ENCODE peak calls at places on chromosomes 3 and 15, in seven cellular contexts. T is NB4, I is neural progenitor cell, B is uterus, W is colonic mucosa, G is stomach, M is left lung. H is an unnamed sample.

GRCh38 chr3:35383719-35384555 is 255.4 kb upstream of the ARPP21 start:
- DNase-seq in T (no peak), I (peak; percentile 29), B (no peak), W (no peak), G (no peak), M (no peak), H (no peak)

GRCh38 chr15:42359990-42360389 is 689 bp downstream of the CAPN3 start:
- DNase-seq in T (no peak), I (no peak), B (no peak), W (no peak), G (no peak), M (no peak), H (no peak)

GRCh38 chr3:127761101-127761802 is 61.1 kb downstream of the MGLL start:
- DNase-seq in T (peak; percentile 58), I (no peak), B (no peak), W (no peak), G (no peak), M (peak; percentile 78), H (no peak)

GRCh38 chr3:50624634-50625033 is 7.7 kb downstream of the MAPKAPK3 start:
- DNase-seq in T (no peak), I (no peak), B (no peak), W (no peak), G (no peak), M (no peak), H (no peak)

GRCh38 chr3:181974198-181974597 is 262.5 kb downstream of the SOX2 start:
- DNase-seq in T (no peak), I (no peak), B (no peak), W (no peak), G (no peak), M (no peak), H (no peak)

GRCh38 chr3:152554980-152555379 is 280.0 kb upstream of the P2RY1 start:
- DNase-seq in T (no peak), I (no peak), B (no peak), W (no peak), G (no peak), M (no peak), H (no peak)

GRCh38 chr3:197487911-197488391 is 67.8 kb downstream of the BDH1 start:
- DNase-seq in T (no peak), I (no peak), B (no peak), W (no peak), G (no peak), M (no peak), H (no peak)

GRCh38 chr3:168094877-168095610 is 680 bp downstream of the GOLIM4 start:
- DNase-seq in T (peak; percentile 84), I (peak; percentile 82), B (peak; percentile 41), W (peak; percentile 71), G (peak; percentile 48), M (peak; percentile 76), H (peak; percentile 26)

GRCh38 chr3:9727743-9728142 is 3.8 kb upstream of the BRPF1 start:
- DNase-seq in T (peak; percentile 51), I (no peak), B (no peak), W (no peak), G (no peak), M (no peak), H (no peak)

GRCh38 chr3:38645601-38646000 is 3.9 kb downstream of the SCN5A start:
- DNase-seq in T (no peak), I (no peak), B (no peak), W (no peak), G (no peak), M (no peak), H (no peak)

GRCh38 chr3:189839576-189839975 is 208.4 kb downstream of the TP63 start:
- DNase-seq in T (peak; percentile 19), I (no peak), B (no peak), W (no peak), G (no peak), M (no peak), H (no peak)

GRCh38 chr15:67838789-67839332 is 984 bp downstream of the RNU6-1 start:
- DNase-seq in T (peak; percentile 72), I (peak; percentile 87), B (no peak), W (peak; percentile 62), G (peak; percentile 76), M (peak; percentile 76), H (no peak)

GRCh38 chr15:87213646-87214045 is 1042.9 kb downstream of the NTRK3 start:
- DNase-seq in T (no peak), I (peak; percentile 36), B (no peak), W (no peak), G (no peak), M (no peak), H (no peak)

GRCh38 chr3:59886790-59887189 is 837.0 kb upstream of the CFAP20DC start:
- DNase-seq in T (no peak), I (no peak), B (no peak), W (no peak), G (no peak), M (no peak), H (no peak)

GRCh38 chr3:59884409-59884808 is 834.6 kb upstream of the CFAP20DC start:
- DNase-seq in T (no peak), I (no peak), B (no peak), W (no peak), G (no peak), M (no peak), H (no peak)

GRCh38 chr3:59885907-59886400 is 836.1 kb upstream of the CFAP20DC start:
- DNase-seq in T (no peak), I (no peak), B (no peak), W (no peak), G (no peak), M (no peak), H (no peak)

GRCh38 chr3:59880717-59881116 is 830.9 kb upstream of the CFAP20DC start:
- DNase-seq in T (no peak), I (no peak), B (no peak), W (no peak), G (no peak), M (no peak), H (no peak)

DNA sequence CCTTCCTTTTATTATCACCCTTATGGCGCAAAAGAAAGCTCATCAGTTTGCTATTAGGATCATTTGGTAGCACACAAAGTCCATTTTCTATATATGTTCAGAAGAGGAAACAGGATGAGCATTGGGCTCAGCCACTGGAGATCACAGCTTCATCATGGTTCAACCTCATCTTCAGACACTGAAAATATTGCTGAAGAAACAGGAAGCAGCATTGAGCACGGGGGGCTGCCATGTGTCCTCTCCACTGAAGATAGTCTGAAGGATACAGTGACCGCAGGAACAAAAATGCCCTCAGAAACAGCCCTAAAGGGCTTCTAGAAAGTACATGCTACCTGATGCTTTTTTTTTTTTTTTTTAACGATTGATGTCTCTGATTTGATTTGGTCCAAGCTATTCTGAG is 835.3 kb upstream of the CFAP20DC start:
- DNase-seq in T (no peak), I (no peak), B (no peak), W (no peak), G (no peak), M (no peak), H (no peak)
- TF ChIP-seq CTCF in T (no peak), I (no peak), B (no peak), W (no peak), G (no peak), M (no peak), H (no peak)

DNA sequence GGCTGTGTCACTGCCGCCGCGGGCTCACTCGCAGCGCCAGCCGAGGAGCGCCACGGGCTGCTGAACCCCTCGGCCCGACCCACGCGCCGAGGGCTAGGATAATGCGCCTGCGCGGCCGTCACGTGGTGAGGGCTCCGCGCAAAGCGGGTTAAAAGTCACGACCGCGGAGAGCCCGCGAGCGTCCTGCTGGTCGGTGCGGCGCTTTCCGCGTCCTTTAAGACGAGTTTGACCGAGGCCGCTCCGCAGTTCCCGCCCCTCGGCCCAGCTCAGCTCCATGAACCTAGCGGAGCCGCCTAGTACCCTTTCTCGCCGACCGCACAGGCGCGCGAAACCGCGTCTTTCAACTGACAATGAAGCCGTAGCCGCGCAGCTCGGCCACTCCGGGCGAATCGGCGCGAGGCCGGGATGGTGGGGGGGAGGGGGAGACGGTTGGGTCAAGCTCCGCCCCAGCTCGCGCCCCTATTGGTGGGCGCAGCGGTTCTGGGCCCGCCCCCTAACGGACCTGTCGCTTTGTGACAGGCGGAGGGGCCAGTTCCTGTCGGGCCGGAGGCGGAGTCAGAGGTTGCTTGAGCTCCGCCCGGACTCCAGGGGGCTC is 636 bp upstream of the STT3B start:
- DNase-seq in T (peak; percentile 99), I (peak; percentile 100), B (peak; percentile 99), W (peak; percentile 99), G (peak; percentile 100), M (peak; percentile 99), H (peak; percentile 91)
- TF ChIP-seq CTCF in T (no peak), I (no peak), B (no peak), W (no peak), G (no peak), M (no peak), H (no peak)

GRCh38 chr3:126351771-126352475 is 5.3 kb downstream of the KLF15 start:
- DNase-seq in T (no peak), I (no peak), B (peak; percentile 10), W (no peak), G (no peak), M (peak; percentile 26), H (no peak)
- TF ChIP-seq CTCF in T (no peak), I (no peak), B (no peak), W (no peak), G (no peak), M (no peak), H (no peak)

DNA sequence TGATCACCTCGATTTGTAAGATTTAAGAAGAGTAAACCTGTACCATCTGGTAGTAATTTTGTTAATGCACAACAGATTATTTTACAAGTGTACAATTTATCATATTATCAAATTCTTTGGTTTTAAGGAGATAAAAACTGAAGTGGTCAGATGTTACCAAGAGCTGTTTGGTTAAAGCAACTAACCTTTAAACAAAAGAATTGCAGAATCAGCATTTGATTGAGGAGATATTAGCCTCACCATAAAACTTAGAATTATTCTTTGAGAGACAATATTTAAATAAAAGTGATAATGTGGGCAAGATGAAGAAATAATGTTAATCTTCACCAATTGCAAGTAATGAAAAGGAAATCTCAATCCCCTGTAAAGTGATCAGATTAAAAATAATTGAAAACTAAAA is 1034.9 kb downstream of the ROBO1 start:
- DNase-seq in T (no peak), I (no peak), B (no peak), W (no peak), G (no peak), M (no peak), H (no peak)
- TF ChIP-seq CTCF in T (no peak), I (no peak), B (no peak), W (no peak), G (no peak), M (no peak), H (no peak)

GRCh38 chr3:141049681-141050080 is 1.5 kb upstream of the SPSB4 start:
- DNase-seq in T (peak; percentile 42), I (peak; percentile 51), B (no peak), W (no peak), G (no peak), M (no peak), H (no peak)
- TF ChIP-seq CTCF in T (peak; percentile 47), I (peak; percentile 52), B (no peak), W (no peak), G (no peak), M (no peak), H (no peak)

GRCh38 chr3:120039642-120040610 is 54.3 kb downstream of the GSK3B start:
- DNase-seq in T (peak; percentile 36), I (peak; percentile 88), B (no peak), W (no peak), G (no peak), M (no peak), H (no peak)
- TF ChIP-seq CTCF in T (peak; percentile 10), I (peak; percentile 83), B (no peak), W (no peak), G (no peak), M (no peak), H (no peak)

GRCh38 chr15:40743921-40744809 is 10.9 kb downstream of the RMDN3 start:
- DNase-seq in T (peak; percentile 74), I (no peak), B (no peak), W (peak; percentile 22), G (no peak), M (no peak), H (no peak)
- TF ChIP-seq CTCF in T (no peak), I (peak; percentile 9), B (no peak), W (no peak), G (no peak), M (no peak), H (no peak)

H was measured in omental fat pad.